ENCODE peak calls at places on chromosomes 16 and 17, in six cellular contexts. R, Q, J, W, F and G are unnamed samples.

GRCh38 chr17:8623591-8623990 is 6.9 kb downstream of the MYH10 start:
- DNase-seq in Q (no peak), R (no peak), W (no peak), F (no peak), J (no peak), G (no peak)

GRCh38 chr17:63491976-63492575 is 15.2 kb downstream of the ACE start:
- DNase-seq in J (no peak), R (no peak), F (no peak), Q (no peak), W (no peak), G (no peak)

GRCh38 chr16:27434141-27435051 is 32.4 kb downstream of the IL21R start:
- DNase-seq in Q (no peak), J (no peak), W (no peak), F (no peak), R (no peak), G (no peak)

GRCh38 chr17:76353004-76353598 is 615 bp downstream of the PRPSAP1 start:
- DNase-seq in Q (peak), W (peak), J (no peak), F (peak), R (no peak), G (no peak)

GRCh38 chr17:4834621-4835020 is 1.5 kb downstream of the MINK1 start:
- DNase-seq in R (no peak), Q (no peak), F (no peak), W (no peak), J (no peak), G (no peak)

GRCh38 chr16:23949630-23950290 is 114.0 kb downstream of the PRKCB start:
- DNase-seq in Q (no peak), W (no peak), J (no peak), F (peak), R (no peak), G (peak)

GRCh38 chr16:4513881-4514280 is 24.7 kb downstream of the CDIP1 start:
- DNase-seq in W (no peak), Q (no peak), R (no peak), F (no peak), J (no peak), G (no peak)

GRCh38 chr16:15778999-15779614 is 77.7 kb downstream of the MYH11 start:
- DNase-seq in Q (no peak), R (no peak), J (no peak), F (no peak), W (no peak), G (no peak)

GRCh38 chr16:26645629-26646028 is 421.1 kb upstream of the C16orf82 start:
- DNase-seq in J (peak), Q (peak), W (peak), F (no peak), R (peak), G (peak)

GRCh38 chr17:6187836-6188235 is 117.7 kb downstream of the WSCD1 start:
- DNase-seq in F (no peak), R (no peak), Q (peak), J (no peak), W (no peak), G (no peak)

GRCh38 chr16:85491798-85492616 is 121.1 kb upstream of the GSE1 start:
- DNase-seq in R (no peak), F (no peak), J (no peak), W (peak), Q (peak), G (no peak)

GRCh38 chr17:55005520-55005919 is 37.0 kb downstream of the STXBP4 start:
- DNase-seq in R (peak), F (no peak), W (peak), Q (no peak), J (no peak), G (no peak)

GRCh38 chr17:67076290-67076689 is 31.9 kb downstream of the CACNG1 start:
- DNase-seq in Q (no peak), F (no peak), R (no peak), J (no peak), W (peak), G (no peak)

GRCh38 chr16:85851034-85851780 is 47.8 kb upstream of the IRF8 start:
- DNase-seq in J (no peak), R (no peak), Q (no peak), W (no peak), F (no peak), G (no peak)

GRCh38 chr17:73550561-73550960 is 93.7 kb downstream of the SDK2 start:
- DNase-seq in W (peak), Q (no peak), F (no peak), R (no peak), J (no peak), G (no peak)

GRCh38 chr17:65447823-65448222 is 113.6 kb downstream of the AXIN2 start:
- DNase-seq in R (no peak), Q (no peak), J (no peak), F (no peak), W (no peak), G (no peak)

GRCh38 chr17:82587234-82588086 is 60.8 kb downstream of the WDR45B start:
- DNase-seq in W (no peak), R (no peak), F (no peak), Q (no peak), J (no peak), G (no peak)

GRCh38 chr17:50105811-50106210 is 10.7 kb downstream of the PDK2 start:
- DNase-seq in W (no peak), Q (no peak), F (no peak), R (no peak), J (no peak), G (no peak)

GRCh38 chr17:15265131-15265530 is at the start of gene PMP22:
- DNase-seq in Q (no peak), W (no peak), J (no peak), R (no peak), F (no peak), G (no peak)

GRCh38 chr17:2150871-2151270 is 96.0 kb downstream of the HIC1 start:
- DNase-seq in W (no peak), Q (no peak), R (no peak), J (no peak), F (no peak), G (no peak)